ENCODE peak calls at places on chromosomes 11 and 22, in eight cellular contexts. J is kidney epithelial cell; M is stimulated activated CD4-positive, alpha-beta T cell treated with anti-CD3 and anti-CD28 coated beads, Interleukin-1b, Interleukin-23, amount 100 ng/mL, for 1 hour; R is GM03348; H is CD4-positive, CD25-positive, alpha-beta regulatory T cell; O is IMR-90; G is activated CD4-positive, alpha-beta T cell treated with anti-CD3 and anti-CD28 coated beads for 24 hours; L is ELF-1. N is an unnamed sample.

GRCh38 chr11:16881074-16881709 is 133.0 kb downstream of the PLEKHA7 start:
- DNase-seq in H (no peak), G (no peak), L (peak; percentile 61), M (no peak), R (peak; percentile 67), O (peak; percentile 13), J (peak; percentile 49), N (peak; percentile 66)

GRCh38 chr11:952406-953385 is 27.0 kb downstream of the AP2A2 start:
- DNase-seq in G (no peak), L (peak; percentile 55), R (no peak), M (no peak), O (peak; percentile 67), H (no peak), J (peak; percentile 99), N (no peak)

GRCh38 chr11:19342036-19342435 is 101.3 kb upstream of the E2F8 start:
- DNase-seq in M (no peak), H (no peak), G (no peak), R (no peak), J (no peak), O (no peak), L (no peak), N (no peak)

GRCh38 chr22:27349456-27349855 is 452.1 kb downstream of the MN1 start:
- DNase-seq in O (peak; percentile 47), M (no peak), R (peak; percentile 47), L (no peak), H (no peak), J (no peak), G (no peak), N (no peak)

GRCh38 chr11:2463766-2464277 is 19.0 kb downstream of the KCNQ1 start:
- DNase-seq in G (no peak), L (no peak), R (no peak), O (no peak), J (no peak), M (no peak), H (no peak), N (peak; percentile 72)

GRCh38 chr22:44645083-44645482 is 56.9 kb upstream of the PRR5 start:
- DNase-seq in M (no peak), L (no peak), J (no peak), G (no peak), R (no peak), O (no peak), H (no peak), N (no peak)

GRCh38 chr11:133964946-133965632 is 8.3 kb upstream of the IGSF9B start:
- DNase-seq in R (no peak), O (no peak), L (no peak), G (no peak), M (no peak), H (no peak), J (no peak), N (no peak)

GRCh38 chr11:111761056-111761455 is 5.1 kb downstream of the PPP2R1B start:
- DNase-seq in H (no peak), M (no peak), J (no peak), O (no peak), R (no peak), L (no peak), G (no peak), N (no peak)

GRCh38 chr11:33248416-33248957 is 8.7 kb upstream of the HIPK3 start:
- DNase-seq in R (peak; percentile 76), M (no peak), J (no peak), O (peak; percentile 77), G (no peak), L (no peak), H (no peak), N (no peak)

GRCh38 chr11:77402218-77402556 is 71.7 kb downstream of the PAK1 start:
- DNase-seq in M (no peak), R (no peak), L (no peak), O (no peak), G (no peak), J (no peak), H (no peak), N (no peak)

GRCh38 chr11:133176748-133177147 is 355.6 kb downstream of the OPCML start:
- DNase-seq in H (no peak), M (no peak), G (no peak), O (no peak), R (no peak), J (no peak), L (no peak), N (no peak)

GRCh38 chr11:17328856-17329490 is 22.6 kb upstream of the NCR3LG1 start:
- DNase-seq in L (peak; percentile 6), M (no peak), R (no peak), H (no peak), J (no peak), O (no peak), G (no peak), N (peak; percentile 35)

GRCh38 chr22:38205261-38206128 is 3.7 kb downstream of the MAFF start:
- DNase-seq in G (no peak), L (no peak), H (no peak), R (peak; percentile 89), J (no peak), M (no peak), O (peak; percentile 79), N (peak; percentile 87)

GRCh38 chr22:29072193-29072978 is 449 bp upstream of the KREMEN1 start:
- DNase-seq in R (peak; percentile 98), G (peak; percentile 66), J (no peak), L (peak; percentile 95), M (peak; percentile 72), H (peak; percentile 68), O (peak; percentile 42), N (peak; percentile 95)

GRCh38 chr11:23103403-23103802 is 243.1 kb upstream of the CCDC179 start:
- DNase-seq in J (no peak), M (no peak), O (peak; percentile 76), L (no peak), H (no peak), R (no peak), G (no peak), N (no peak)

GRCh38 chr11:1442163-1442562 is 44.4 kb downstream of the MOB2 start:
- DNase-seq in L (peak; percentile 83), R (peak; percentile 65), O (no peak), G (no peak), J (no peak), H (no peak), M (no peak), N (no peak)

GRCh38 chr22:33715626-33716025 is 204.7 kb downstream of the LARGE1 start:
- DNase-seq in M (no peak), L (no peak), H (no peak), J (no peak), G (no peak), O (no peak), R (no peak), N (no peak)

GRCh38 chr11:724063-724732 is 18.2 kb downstream of the EPS8L2 start:
- DNase-seq in H (no peak), O (no peak), G (no peak), J (no peak), M (no peak), R (no peak), L (no peak), N (peak; percentile 29)

GRCh38 chr11:77035580-77035979 is 1.4 kb downstream of the B3GNT6 start:
- DNase-seq in O (no peak), L (no peak), J (no peak), G (no peak), H (no peak), R (no peak), M (no peak), N (no peak)

GRCh38 chr11:45264839-45265515 is 21.2 kb downstream of the SYT13 start:
- DNase-seq in M (no peak), G (no peak), H (no peak), L (no peak), J (peak; percentile 87), O (peak; percentile 87), R (peak; percentile 67), N (no peak)